ENCODE peak calls at places on chromosomes 2 and 18, in five cellular contexts. I, Q, C, O and J are unnamed samples.

GRCh38 chr2:53234548-53234903 is 533.1 kb upstream of the CHAC2 start:
- DNase-seq in I (no peak), Q (no peak), C (no peak), O (no peak), J (no peak)

GRCh38 chr2:164697688-164698290 is 76.5 kb upstream of the GRB14 start:
- DNase-seq in I (no peak), Q (no peak), C (no peak), O (peak; percentile 13), J (no peak)

GRCh38 chr2:221129657-221130056 is 442.4 kb downstream of the EPHA4 start:
- DNase-seq in I (no peak), Q (no peak), C (no peak), O (no peak), J (no peak)

GRCh38 chr2:172735646-172736418 is at the start of gene RAPGEF4:
- DNase-seq in I (no peak), Q (no peak), C (no peak), O (peak; percentile 8), J (no peak)

GRCh38 chr2:195150819-195151218 is 506.2 kb upstream of the SLC39A10 start:
- DNase-seq in I (no peak), Q (no peak), C (no peak), O (no peak), J (no peak)

GRCh38 chr2:124027182-124027581 is 2.1 kb downstream of the CNTNAP5 start:
- DNase-seq in I (no peak), Q (no peak), C (no peak), O (peak; percentile 8), J (peak; percentile 9)

GRCh38 chr18:59547691-59548182 is 149.5 kb downstream of the CCBE1 start:
- DNase-seq in I (no peak), Q (no peak), C (no peak), O (no peak), J (peak; percentile 10)

GRCh38 chr2:159468257-159468656 is 148.1 kb downstream of the BAZ2B start:
- DNase-seq in I (no peak), Q (no peak), C (no peak), O (no peak), J (no peak)

GRCh38 chr2:233349005-233349998 is 5.0 kb upstream of the DGKD start:
- DNase-seq in I (peak; percentile 81), Q (peak; percentile 38), C (peak; percentile 39), O (no peak), J (no peak)

GRCh38 chr2:169038338-169038757 is 7.2 kb upstream of the ABCB11 start:
- DNase-seq in I (no peak), Q (no peak), C (no peak), O (peak; percentile 10), J (no peak)

GRCh38 chr2:165198181-165198580 is 5.7 kb downstream of the SCN3A start:
- DNase-seq in I (no peak), Q (no peak), C (no peak), O (no peak), J (no peak)

GRCh38 chr2:66845307-66845706 is 410.4 kb downstream of the MEIS1 start:
- DNase-seq in I (no peak), Q (no peak), C (no peak), O (no peak), J (no peak)

DNA sequence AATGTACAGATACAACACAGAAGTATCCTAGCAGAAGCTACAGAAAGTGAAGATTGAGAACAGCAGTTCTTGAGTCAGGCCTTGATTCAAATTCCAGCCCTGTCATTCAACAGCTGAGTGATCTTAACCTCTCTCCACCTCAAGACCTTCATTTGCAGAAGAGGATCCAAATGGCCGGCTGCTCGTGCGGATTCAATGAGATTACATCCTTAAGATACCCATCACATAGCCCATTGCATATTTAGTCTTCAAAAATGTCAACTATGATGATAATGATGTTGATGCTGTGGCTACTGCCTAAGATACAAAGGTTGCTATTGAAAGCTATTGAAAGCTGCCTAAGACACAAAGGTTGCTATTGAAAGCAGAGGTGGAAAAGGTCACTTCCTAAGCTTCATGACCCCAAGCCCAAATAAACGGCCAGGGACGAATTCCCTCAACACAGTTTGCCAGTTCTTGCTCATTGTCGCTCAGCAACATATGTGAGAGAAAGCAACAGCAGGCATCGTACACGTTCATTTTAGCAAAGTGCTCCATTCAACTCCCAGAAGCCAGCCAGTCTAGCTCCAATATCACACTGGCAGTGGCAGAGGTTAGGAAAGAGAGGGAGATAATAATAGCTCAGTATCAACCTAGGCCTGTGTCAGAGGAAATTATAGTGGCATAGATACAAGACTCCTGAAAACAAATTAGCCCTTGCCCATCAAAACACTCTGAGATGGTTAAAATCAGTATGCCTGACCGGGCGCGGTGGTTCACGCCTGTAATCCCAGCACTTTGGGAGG is 36.1 kb downstream of the MRPL35 start:
- DNase-seq in I (no peak), Q (no peak), C (no peak), O (no peak), J (no peak)
- TF ChIP-seq POLR2A in I (no peak), Q (no peak), C (no peak), O (no peak), J (no peak)

DNA sequence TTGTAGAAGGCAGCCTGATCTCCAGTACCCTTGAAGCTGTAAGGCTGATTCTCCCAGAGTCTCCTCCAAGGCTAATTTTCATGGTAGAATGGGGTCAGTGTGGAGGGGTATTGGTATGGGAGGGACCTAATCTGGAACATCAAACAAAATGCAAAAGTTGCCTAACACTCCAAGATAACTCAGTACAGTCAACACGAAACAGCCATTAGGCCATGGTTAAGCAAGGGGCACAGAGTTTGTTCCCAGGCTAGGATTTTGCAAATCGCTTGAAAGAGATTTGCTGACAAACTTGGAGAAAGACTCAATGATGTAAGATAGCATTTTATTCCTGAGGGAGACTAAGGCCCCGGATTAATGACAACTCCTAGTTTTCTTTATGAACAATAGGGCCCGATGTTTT is 5.4 kb downstream of the PID1 start:
- DNase-seq in I (no peak), Q (no peak), C (no peak), O (no peak), J (no peak)
- TF ChIP-seq POLR2A in I (no peak), Q (no peak), C (no peak), O (no peak), J (no peak)

GRCh38 chr2:230823264-230823964 is 41.3 kb upstream of the ITM2C start:
- DNase-seq in I (no peak), Q (no peak), C (no peak), O (no peak), J (no peak)

GRCh38 chr2:230824406-230824978 is 40.2 kb upstream of the ITM2C start:
- DNase-seq in I (no peak), Q (peak; percentile 35), C (peak; percentile 53), O (peak; percentile 46), J (peak; percentile 69)

GRCh38 chr2:230819433-230819832 is 45.3 kb upstream of the ITM2C start:
- DNase-seq in I (no peak), Q (no peak), C (no peak), O (no peak), J (no peak)

GRCh38 chr2:230821261-230821990 is 43.3 kb upstream of the ITM2C start:
- DNase-seq in I (no peak), Q (no peak), C (no peak), O (no peak), J (no peak)

GRCh38 chr2:230821991-230822520 is 42.7 kb upstream of the ITM2C start:
- DNase-seq in I (no peak), Q (no peak), C (no peak), O (no peak), J (no peak)
- TF ChIP-seq POLR2A in I (no peak), Q (no peak), C (no peak), O (no peak), J (no peak)

GRCh38 chr2:148643421-148643820 is 1.1 kb upstream of the EPC2 start:
- DNase-seq in I (no peak), Q (no peak), C (no peak), O (no peak), J (no peak)

GRCh38 chr2:148643998-148644884 is at the start of gene EPC2:
- DNase-seq in I (peak; percentile 95), Q (peak; percentile 80), C (peak; percentile 85), O (peak; percentile 47), J (peak; percentile 87)

GRCh38 chr2:148645925-148646559 is 1.5 kb downstream of the EPC2 start:
- DNase-seq in I (no peak), Q (peak; percentile 54), C (peak; percentile 33), O (peak; percentile 60), J (peak; percentile 45)

GRCh38 chr2:148645135-148645924 is 779 bp downstream of the EPC2 start:
- DNase-seq in I (peak; percentile 97), Q (peak; percentile 93), C (peak; percentile 91), O (peak; percentile 66), J (peak; percentile 92)

DNA sequence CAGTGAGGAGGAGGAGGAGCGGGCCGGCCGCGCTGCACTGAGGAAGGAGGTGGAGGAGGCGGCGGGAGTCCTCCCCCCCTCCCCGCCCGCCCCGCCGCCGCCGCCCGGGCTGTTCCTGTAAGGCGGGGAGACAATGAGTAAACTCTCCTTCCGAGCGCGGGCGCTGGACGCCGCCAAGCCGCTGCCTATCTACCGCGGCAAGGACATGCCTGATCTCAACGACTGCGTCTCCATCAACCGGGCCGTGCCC is 259 bp downstream of the EPC2 start:
- DNase-seq in I (no peak), Q (no peak), C (no peak), O (no peak), J (no peak)
- TF ChIP-seq POLR2A in I (no peak), Q (no peak), C (peak; percentile 5), O (no peak), J (no peak)